ENCODE peak calls at places on chromosome 4, in four cellular contexts. I is K562, F is mesenchymal stem cell, Q is tibial artery. W is an unnamed sample.

GRCh38 chr4:176988226-176988625 is 195.5 kb upstream of the VEGFC start:
- DNase-seq in F (peak; percentile 95), I (no peak), Q (no peak), W (peak; percentile 82)

GRCh38 chr4:4859799-4860380 is 425 bp downstream of the MSX1 start:
- DNase-seq in Q (no peak), I (no peak), F (peak; percentile 15), W (no peak)

GRCh38 chr4:73011629-73011985 is 57.9 kb downstream of the COX18 start:
- DNase-seq in Q (no peak), I (no peak), F (no peak), W (no peak)

GRCh38 chr4:99394913-99395312 is 40.2 kb downstream of the ADH7 start:
- DNase-seq in Q (no peak), I (no peak), F (no peak), W (no peak)

GRCh38 chr4:99821918-99822503 is 5.4 kb downstream of the DAPP1 start:
- DNase-seq in Q (no peak), F (no peak), I (no peak), W (no peak)

GRCh38 chr4:76990288-76991080 is 40.9 kb downstream of the SEPTIN11 start:
- DNase-seq in I (no peak), Q (no peak), F (peak; percentile 87), W (peak; percentile 91)

GRCh38 chr4:187814737-187815465 is 180.7 kb upstream of the ZFP42 start:
- DNase-seq in F (no peak), Q (no peak), I (no peak), W (no peak)

GRCh38 chr4:148857234-148857972 is 415.2 kb upstream of the NR3C2 start:
- DNase-seq in I (no peak), F (no peak), Q (no peak), W (no peak)

GRCh38 chr4:26288308-26288982 is 32.4 kb upstream of the RBPJ start:
- DNase-seq in Q (no peak), F (peak; percentile 87), I (no peak), W (no peak)

GRCh38 chr4:84673475-84674230 is 90.7 kb downstream of the CDS1 start:
- DNase-seq in Q (no peak), F (peak; percentile 79), I (no peak), W (peak; percentile 63)

GRCh38 chr4:86917212-86918039 is 17.4 kb upstream of the AFF1 start:
- DNase-seq in F (no peak), I (no peak), Q (no peak), W (no peak)

GRCh38 chr4:153120235-153120634 is 84.0 kb upstream of the TRIM2 start:
- DNase-seq in F (no peak), Q (no peak), I (no peak), W (no peak)

GRCh38 chr4:74715731-74716435 is 78.4 kb downstream of the BTC start:
- DNase-seq in Q (no peak), F (no peak), I (no peak), W (no peak)

GRCh38 chr4:168208957-168209614 is 109.5 kb downstream of the DDX60 start:
- DNase-seq in F (no peak), Q (no peak), I (no peak), W (no peak)

GRCh38 chr4:73743825-73744602 is 3.6 kb downstream of the CXCL8 start:
- DNase-seq in Q (no peak), F (peak; percentile 52), I (no peak), W (no peak)

GRCh38 chr4:148152868-148153630 is 289.2 kb downstream of the NR3C2 start:
- DNase-seq in I (no peak), Q (no peak), F (no peak), W (no peak)

GRCh38 chr4:154492288-154492687 is 689 bp upstream of the DCHS2 start:
- DNase-seq in I (no peak), Q (no peak), F (no peak), W (no peak)

GRCh38 chr4:132982151-132982550 is 166.9 kb upstream of the PCDH10 start:
- DNase-seq in Q (no peak), F (no peak), I (no peak), W (no peak)

GRCh38 chr4:38132140-38132673 is 172.0 kb downstream of the PTTG2 start:
- DNase-seq in Q (peak; percentile 66), F (peak; percentile 100), I (no peak), W (peak; percentile 79)

GRCh38 chr4:93828830-93829530 is 427 bp downstream of the ATOH1 start:
- DNase-seq in Q (no peak), F (no peak), I (no peak), W (no peak)

GRCh38 chr4:156329779-156330178 is 376.1 kb upstream of the CTSO start:
- DNase-seq in Q (no peak), I (no peak), F (no peak), W (no peak)

GRCh38 chr4:154044118-154044517 is 255.2 kb upstream of the SFRP2 start:
- DNase-seq in I (no peak), F (peak; percentile 11), Q (no peak), W (no peak)

GRCh38 chr4:72951147-72951546 is 118.4 kb downstream of the COX18 start:
- DNase-seq in Q (no peak), F (no peak), I (no peak), W (no peak)

GRCh38 chr4:80097395-80098177 is 24.6 kb upstream of the ANTXR2 start:
- DNase-seq in F (peak; percentile 57), I (no peak), Q (peak; percentile 49), W (peak; percentile 24)

GRCh38 chr4:182745268-182745667 is 171.9 kb downstream of the DCTD start:
- DNase-seq in F (no peak), I (no peak), Q (no peak), W (no peak)

GRCh38 chr4:39976141-39976944 is 1.4 kb downstream of the PDS5A start:
- DNase-seq in F (peak; percentile 89), Q (peak; percentile 75), I (peak; percentile 54), W (peak; percentile 38)

GRCh38 chr4:39975488-39976089 is 2.1 kb downstream of the PDS5A start:
- DNase-seq in F (peak; percentile 87), I (no peak), Q (no peak), W (peak; percentile 38)

DNA sequence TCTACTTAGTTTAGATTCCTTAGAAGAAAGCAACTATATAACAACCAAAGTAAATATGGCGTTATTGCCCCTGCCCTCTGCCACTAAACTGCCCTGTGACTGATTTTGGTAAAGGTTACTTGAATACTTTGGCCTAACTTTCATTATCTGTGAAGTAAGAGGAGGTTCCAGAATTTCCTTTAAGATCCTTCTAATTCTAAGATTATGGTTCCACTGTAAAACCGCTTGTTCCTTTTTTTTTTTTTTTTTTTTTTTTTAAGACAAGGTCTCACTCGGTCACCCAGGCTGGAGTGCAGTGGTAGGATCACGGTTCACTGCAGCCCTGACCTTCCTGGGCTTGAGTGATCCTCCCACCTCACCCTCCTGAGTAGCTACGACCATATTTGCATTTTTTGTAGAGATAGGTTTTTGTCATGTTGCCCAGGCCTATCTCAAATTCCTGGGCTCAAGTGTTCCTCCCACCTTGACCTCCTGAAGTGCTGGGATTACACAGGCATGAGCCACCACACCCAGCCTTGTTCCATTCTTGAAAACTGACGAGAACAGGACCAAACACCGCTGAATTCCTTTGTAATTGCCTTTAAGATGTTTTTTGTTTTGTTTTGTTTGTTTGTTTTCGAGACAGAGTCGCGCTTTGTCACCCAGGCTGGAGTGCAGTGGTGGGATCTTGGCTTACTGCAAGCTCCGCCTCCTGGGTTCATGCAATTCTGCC is 7.0 kb downstream of the PDS5A start:
- DNase-seq in Q (no peak), I (no peak), F (no peak), W (no peak)
- H3K9me3 ChIP-seq in Q (no peaks in the 10 kb centered on the region), I (no peaks in the 10 kb centered on the region), F (no peaks in the 10 kb centered on the region), W (no peaks in the 10 kb centered on the region)

DNA sequence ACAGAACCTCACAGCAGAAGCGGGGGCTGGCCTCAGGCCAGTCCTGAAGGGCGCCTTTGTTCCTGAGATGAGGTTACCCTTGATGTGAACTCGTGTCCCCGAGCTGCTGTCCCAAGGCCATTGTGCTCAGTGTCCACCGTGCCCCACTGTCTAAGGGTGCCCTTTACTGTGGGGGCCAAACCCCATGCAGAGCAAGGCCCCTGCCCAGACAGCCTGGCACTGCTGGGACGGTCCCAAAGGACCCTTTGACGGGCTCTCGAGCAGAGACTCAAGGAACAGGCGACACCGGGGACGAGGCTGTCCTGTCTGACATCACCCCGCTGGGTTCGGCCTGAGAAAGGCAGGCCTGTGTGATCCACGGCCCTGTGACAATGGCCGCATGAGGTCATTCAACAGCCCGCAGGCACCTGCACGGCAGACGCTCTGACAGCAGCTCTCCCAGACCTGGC is 100.6 kb downstream of the ABLIM2 start:
- DNase-seq in Q (no peak), I (no peak), F (no peak), W (no peak)
- H3K4me3 ChIP-seq in Q (no peak overlapping the region), I (no peak overlapping the region), F (no peak overlapping the region), W (no peak overlapping the region)

GRCh38 chr4:19707876-19708275 is 543.8 kb upstream of the SLIT2 start:
- DNase-seq in F (no peak), I (no peak), Q (no peak), W (no peak)
- H3K9me3 ChIP-seq in F (no peaks in the 10 kb centered on the region), I (no peaks in the 10 kb centered on the region), Q (no peaks in the 10 kb centered on the region), W (no peaks in the 10 kb centered on the region)

GRCh38 chr4:54657194-54657555 is 582 bp upstream of the KIT start:
- DNase-seq in F (no peak), Q (no peak), I (no peak), W (no peak)
- H3K4me3 ChIP-seq in F (peak overlapping the region; percentile 85), Q (peak overlapping the region; percentile 82), I (no peak overlapping the region), W (no peak overlapping the region)

GRCh38 chr4:157739237-157739636 is 433.6 kb downstream of the GASK1B start:
- DNase-seq in F (peak; percentile 3), Q (no peak), I (no peak), W (no peak)
- H3K9me3 ChIP-seq in F (no peaks in the 10 kb centered on the region), Q (no peaks in the 10 kb centered on the region), I (no peaks in the 10 kb centered on the region), W (peaks cover 2% of the 10 kb centered on the region)

GRCh38 chr4:2579910-2580309 is 43.5 kb downstream of the FAM193A start:
- DNase-seq in I (no peak), F (no peak), Q (no peak), W (no peak)

GRCh38 chr4:2583092-2583491 is 46.6 kb downstream of the FAM193A start:
- DNase-seq in Q (no peak), I (no peak), F (no peak), W (no peak)

GRCh38 chr4:2586502-2586901 is 50.1 kb downstream of the FAM193A start:
- DNase-seq in I (no peak), Q (no peak), F (no peak), W (no peak)

GRCh38 chr4:2587215-2587823 is 50.9 kb downstream of the FAM193A start:
- DNase-seq in F (no peak), Q (no peak), I (no peak), W (no peak)

GRCh38 chr4:2583517-2583916 is 47.1 kb downstream of the FAM193A start:
- DNase-seq in I (no peak), F (peak; percentile 55), Q (no peak), W (no peak)
- H3K4me3 ChIP-seq in I (no peak overlapping the region), F (peak overlapping the region; percentile 36), Q (no peak overlapping the region), W (no peak overlapping the region)

GRCh38 chr4:180261346-180261745 is 1981.9 kb upstream of the TENM3 start:
- DNase-seq in I (no peak), F (no peak), Q (no peak), W (no peak)
- H3K9me3 ChIP-seq in I (no peaks in the 10 kb centered on the region), F (no peaks in the 10 kb centered on the region), Q (no peaks in the 10 kb centered on the region), W (no peaks in the 10 kb centered on the region)

GRCh38 chr4:2934077-2934812 is 29.0 kb downstream of the NOP14 start:
- DNase-seq in Q (peak; percentile 74), F (peak; percentile 51), I (peak; percentile 92), W (no peak)

GRCh38 chr4:2932561-2932950 is 30.6 kb downstream of the NOP14 start:
- DNase-seq in I (no peak), F (no peak), Q (peak; percentile 19), W (no peak)

GRCh38 chr4:2931765-2932560 is 31.2 kb downstream of the NOP14 start:
- DNase-seq in I (no peak), Q (peak; percentile 69), F (no peak), W (no peak)

GRCh38 chr4:2933566-2934076 is 29.6 kb downstream of the NOP14 start:
- DNase-seq in Q (peak; percentile 31), I (no peak), F (no peak), W (no peak)

GRCh38 chr4:2932951-2933565 is 30.1 kb downstream of the NOP14 start:
- DNase-seq in F (no peak), I (no peak), Q (no peak), W (no peak)
- H3K4me3 ChIP-seq in F (peak overlapping the region; percentile 81), I (peak overlapping the region; percentile 56), Q (peak overlapping the region; percentile 80), W (peak overlapping the region; percentile 86)

W was measured in AG04450.